ENCODE peak calls at places on chromosomes 11 and 22, in four cellular contexts. Q, W, G and K are unnamed samples.
A peak's percentile ranks its signal among the peaks of the same experiment; 100 is the strongest.

GRCh38 chr11:131584694-131585592 is 214.5 kb downstream of the NTM start:
- DNase-seq in Q (peak; percentile 24), W (peak; percentile 53), G (no peak), K (no peak)

GRCh38 chr22:26479792-26480610 is 3.6 kb downstream of the HPS4 start:
- DNase-seq in Q (no peak), W (no peak), G (no peak), K (no peak)

GRCh38 chr11:92376146-92376599 is 151.6 kb downstream of the FAT3 start:
- DNase-seq in Q (no peak), W (no peak), G (no peak), K (no peak)

GRCh38 chr11:61969838-61970452 is 2.5 kb upstream of the FTH1 start:
- DNase-seq in Q (no peak), W (no peak), G (no peak), K (no peak)

GRCh38 chr22:21803859-21804258 is 63.6 kb downstream of the MAPK1 start:
- DNase-seq in Q (no peak), W (no peak), G (no peak), K (no peak)

GRCh38 chr11:100151944-100152343 is 535.1 kb upstream of the ARHGAP42 start:
- DNase-seq in Q (no peak), W (no peak), G (no peak), K (no peak)

GRCh38 chr22:23166841-23167610 is 13.3 kb upstream of the BCR start:
- DNase-seq in Q (no peak), W (peak; percentile 53), G (no peak), K (no peak)

GRCh38 chr11:8225589-8226036 is 38.1 kb downstream of the LMO1 start:
- DNase-seq in Q (peak; percentile 88), W (peak; percentile 94), G (no peak), K (peak; percentile 90)

GRCh38 chr11:11313426-11313825 is 39.6 kb downstream of the CSNK2A3 start:
- DNase-seq in Q (no peak), W (no peak), G (no peak), K (no peak)

GRCh38 chr22:30869996-30870395 is 98.6 kb downstream of the MORC2 start:
- DNase-seq in Q (no peak), W (no peak), G (peak; percentile 40), K (no peak)

GRCh38 chr11:1934326-1935155 is 12.6 kb upstream of the MRPL23 start:
- DNase-seq in Q (peak; percentile 32), W (peak; percentile 1), G (no peak), K (peak; percentile 83)

DNA sequence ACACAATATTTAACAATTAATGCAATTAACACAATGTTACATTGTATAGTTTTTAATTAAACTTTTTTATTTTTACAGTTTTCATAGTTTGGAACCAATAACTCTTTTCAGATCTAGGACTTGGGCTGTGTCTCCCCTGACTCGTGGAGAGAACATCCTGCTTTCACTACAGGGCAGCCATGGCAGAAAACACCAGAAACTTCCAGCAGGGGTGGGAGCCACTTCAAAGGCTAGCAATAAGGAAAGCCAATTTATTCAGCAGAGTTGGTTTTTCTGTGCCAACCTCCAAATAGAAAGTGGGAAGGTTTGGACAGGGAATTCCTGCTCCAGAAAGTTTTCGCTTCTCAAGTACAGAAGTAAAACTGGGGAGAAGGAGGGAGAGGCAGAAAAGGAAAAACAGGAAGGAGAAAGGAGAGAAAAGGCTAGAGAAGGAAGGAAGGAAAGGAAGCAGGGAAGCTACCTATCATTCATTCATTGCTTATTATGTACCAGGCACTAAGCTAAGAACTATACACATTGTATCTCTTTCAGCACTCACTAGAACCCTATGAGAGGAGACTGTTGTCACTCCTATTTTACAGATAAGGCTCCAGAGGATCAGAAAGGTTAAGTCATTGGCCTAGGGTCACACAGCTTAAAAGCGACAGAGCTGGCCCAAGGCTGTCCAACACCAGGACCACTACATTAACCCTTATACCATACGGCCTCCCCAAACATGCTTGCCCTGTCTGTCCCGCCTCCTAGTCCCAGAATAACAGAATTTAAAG is 54.8 kb upstream of the CREB3L1 start:
- DNase-seq in Q (no peak), W (no peak), G (no peak), K (no peak)
- TF ChIP-seq CTCF in Q (no peak), W (no peak), G (no peak), K (no peak)

DNA sequence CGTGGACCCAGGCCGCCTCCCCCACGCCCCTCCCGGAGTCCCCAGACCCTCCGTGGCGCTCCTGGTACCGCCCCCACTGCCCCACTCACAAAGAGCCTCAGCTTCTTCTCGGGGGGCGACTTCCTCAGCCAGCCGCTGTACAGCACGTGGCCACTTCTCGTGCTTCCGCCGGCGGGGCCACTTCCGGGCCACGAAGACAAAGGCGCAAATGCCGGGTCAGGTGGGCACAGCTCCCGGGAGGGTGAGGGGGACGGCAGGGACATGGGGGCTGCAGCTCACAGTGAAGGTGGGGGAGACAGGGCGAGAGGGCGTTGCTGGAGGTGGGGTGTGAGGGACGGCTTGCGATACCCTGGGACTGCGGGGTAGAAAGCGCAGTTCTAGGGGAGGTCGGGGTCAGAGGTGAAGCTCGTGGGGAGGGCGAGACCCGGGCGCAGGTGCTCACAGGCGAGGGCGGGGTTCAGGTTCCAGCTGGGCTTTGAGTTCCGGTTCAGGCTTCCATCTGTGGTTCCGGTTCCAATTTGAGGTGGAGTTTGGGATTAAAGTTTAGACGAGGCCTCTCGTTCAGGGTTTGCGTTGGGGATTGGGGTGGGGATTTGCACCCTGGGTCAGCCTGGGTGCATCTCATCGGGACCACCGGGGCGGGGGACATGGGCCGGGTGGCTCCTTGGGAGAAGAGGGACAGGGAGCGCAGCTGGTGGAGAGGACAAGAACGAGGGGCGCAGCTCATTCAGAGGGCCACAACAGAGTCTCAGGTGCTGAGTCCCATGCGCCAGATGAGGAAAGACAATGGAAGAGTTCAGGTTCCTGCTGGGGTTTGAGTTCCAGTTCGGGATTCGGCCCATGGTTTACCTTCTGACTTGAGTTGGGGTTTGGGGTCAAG is at the start of gene GAB4:
- DNase-seq in Q (no peak), W (no peak), G (no peak), K (peak; percentile 84)
- TF ChIP-seq CTCF in Q (no peak), W (no peak), G (no peak), K (no peak)

GRCh38 chr22:47169801-47170140 is 407.3 kb downstream of the TBC1D22A start:
- DNase-seq in Q (no peak), W (no peak), G (peak; percentile 31), K (no peak)

GRCh38 chr22:47167056-47167455 is 404.6 kb downstream of the TBC1D22A start:
- DNase-seq in Q (no peak), W (no peak), G (peak; percentile 14), K (no peak)

GRCh38 chr22:47168441-47168840 is 406.0 kb downstream of the TBC1D22A start:
- DNase-seq in Q (no peak), W (no peak), G (peak; percentile 54), K (no peak)

GRCh38 chr22:47171441-47172221 is 409.2 kb downstream of the TBC1D22A start:
- DNase-seq in Q (no peak), W (no peak), G (peak; percentile 55), K (no peak)

DNA sequence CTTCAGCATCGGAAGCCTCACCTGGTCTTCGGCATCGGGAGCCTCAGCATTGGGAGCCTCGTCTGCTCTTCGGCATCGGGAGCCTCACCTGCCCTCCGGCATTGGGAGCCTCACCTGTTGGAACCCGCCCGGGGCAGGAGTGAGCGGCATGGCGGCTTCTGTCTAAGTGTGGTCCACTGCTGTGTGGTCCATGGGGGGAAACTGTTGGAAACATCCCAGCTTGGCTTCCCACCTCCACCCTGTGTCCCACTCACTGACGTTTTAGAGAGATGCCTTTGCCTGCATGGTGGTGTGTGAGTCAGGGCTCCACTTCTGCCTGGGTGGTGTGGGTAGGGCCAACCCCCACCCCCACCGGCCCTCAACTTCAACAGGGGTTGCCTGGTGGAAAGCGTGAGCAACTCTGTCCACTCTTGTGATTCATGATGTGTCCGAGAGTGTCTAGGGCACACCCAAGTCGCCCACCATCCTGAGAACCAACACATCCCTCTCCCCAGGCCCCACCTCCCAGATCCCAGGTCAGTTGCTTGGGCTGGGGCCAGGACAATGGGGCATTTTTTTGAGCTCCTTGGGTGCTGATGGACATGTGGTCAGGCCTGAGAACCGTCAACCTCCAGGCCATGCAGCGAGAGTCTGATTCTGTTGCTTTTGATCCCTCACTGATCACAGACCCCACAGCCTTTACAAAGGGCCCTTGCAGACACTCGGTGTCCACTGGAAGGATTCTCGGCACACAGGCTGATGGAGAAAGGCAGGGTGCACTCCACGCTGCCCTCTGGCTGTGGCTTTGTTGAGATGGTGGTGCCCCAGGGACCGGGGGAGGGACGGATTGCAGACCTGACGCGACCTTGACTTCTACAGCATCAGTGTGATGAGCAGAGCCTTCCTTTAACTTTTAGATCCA is 406.7 kb downstream of the TBC1D22A start:
- DNase-seq in Q (no peak), W (no peak), G (peak; percentile 65), K (no peak)
- TF ChIP-seq CTCF in Q (no peak), W (peak; percentile 9), G (no peak), K (peak; percentile 33)

GRCh38 chr11:86637976-86638375 is 34.4 kb downstream of the ME3 start:
- DNase-seq in Q (no peak), W (no peak), G (no peak), K (no peak)

GRCh38 chr11:86629070-86629706 is 43.2 kb downstream of the ME3 start:
- DNase-seq in Q (no peak), W (no peak), G (no peak), K (no peak)

GRCh38 chr11:86636275-86636674 is 36.1 kb downstream of the ME3 start:
- DNase-seq in Q (no peak), W (no peak), G (no peak), K (no peak)

GRCh38 chr11:86627776-86628455 is 44.5 kb downstream of the ME3 start:
- DNase-seq in Q (no peak), W (no peak), G (no peak), K (no peak)

DNA sequence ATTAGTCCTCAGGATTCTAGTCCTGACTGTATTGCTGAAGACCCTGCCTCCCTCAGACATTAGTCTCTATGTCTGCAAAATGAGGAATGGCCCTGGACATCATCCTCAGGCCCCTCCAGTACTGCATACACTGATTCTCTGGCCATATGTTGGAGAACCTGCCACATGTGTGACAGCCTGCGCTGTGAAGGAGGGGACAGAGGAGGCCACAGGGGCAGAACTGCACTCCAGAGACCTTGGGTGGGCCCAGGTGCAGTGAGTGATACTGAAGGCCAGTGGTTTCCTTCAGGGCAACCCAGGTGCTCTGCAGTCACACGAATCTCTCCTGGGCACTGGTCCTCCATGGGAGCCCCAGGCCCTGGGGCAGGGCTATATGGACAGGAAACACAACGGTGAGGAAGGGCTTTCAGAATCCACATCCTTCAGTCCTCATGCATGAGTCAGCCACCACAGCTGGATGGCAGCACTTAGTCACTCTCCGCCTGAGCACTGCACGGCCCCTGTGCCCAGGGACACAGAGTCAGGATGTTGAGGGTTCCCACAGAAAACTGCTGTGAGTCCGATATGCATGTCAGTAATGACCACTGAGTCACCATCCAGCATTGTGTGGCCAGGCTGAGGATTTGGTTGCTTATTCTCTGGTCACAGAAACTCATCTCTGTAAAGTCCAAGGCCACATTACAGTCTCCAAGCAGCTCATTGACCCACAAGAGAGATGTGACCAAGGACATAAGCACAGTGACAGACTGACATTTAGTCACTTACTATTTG is 39.7 kb downstream of the ME3 start:
- DNase-seq in Q (no peak), W (no peak), G (no peak), K (peak; percentile 90)
- TF ChIP-seq CTCF in Q (no peak), W (no peak), G (peak; percentile 24), K (peak; percentile 70)

GRCh38 chr11:33257897-33258630 is 883 bp downstream of the HIPK3 start:
- DNase-seq in Q (peak; percentile 79), W (peak; percentile 85), G (peak; percentile 94), K (peak; percentile 90)
- TF ChIP-seq CTCF in Q (peak; percentile 13), W (no peak), G (peak; percentile 25), K (peak; percentile 30)

DNA sequence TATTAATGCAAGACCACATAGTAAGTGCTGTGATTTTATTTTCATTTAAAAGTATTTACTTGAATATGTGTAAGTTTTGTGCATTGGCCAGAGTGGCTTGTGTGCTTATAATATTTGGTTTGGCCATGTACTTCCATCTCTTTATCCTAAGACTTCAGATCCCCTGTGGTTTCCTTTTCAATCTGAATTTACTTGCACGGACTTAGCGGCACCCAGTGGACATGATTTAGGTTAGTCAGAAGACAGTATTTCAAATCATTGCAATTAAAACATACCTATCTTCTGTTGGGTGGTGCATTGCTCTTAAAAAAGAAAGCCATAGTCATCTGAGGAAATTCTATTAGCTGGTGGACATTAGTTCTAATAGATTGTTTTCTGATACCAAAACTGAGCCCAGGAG is 30.7 kb downstream of the PIWIL4 start:
- DNase-seq in Q (no peak), W (no peak), G (no peak), K (no peak)
- TF ChIP-seq CTCF in Q (no peak), W (no peak), G (no peak), K (peak; percentile 34)